ENCODE peak calls at places on chromosomes 4 and X, in four cellular contexts. P is AG10803, R is HL-60, T is choroid plexus epithelial cell. W is an unnamed sample.
A peak's percentile ranks its signal among the peaks of the same experiment; 100 is the strongest.

GRCh38 chr4:128006592-128006991 is 41.4 kb downstream of the ABHD18 start:
- DNase-seq in P (no peak), R (no peak), T (peak; percentile 59), W (no peak)

GRCh38 chr4:173930329-173930967 is 353.0 kb downstream of the FBXO8 start:
- DNase-seq in P (no peak), R (no peak), T (no peak), W (no peak)

GRCh38 chr4:54764501-54764900 is 106.7 kb downstream of the KIT start:
- DNase-seq in P (no peak), R (no peak), T (no peak), W (no peak)

GRCh38 chr4:19728773-19729172 is 522.9 kb upstream of the SLIT2 start:
- DNase-seq in P (no peak), R (no peak), T (peak; percentile 80), W (no peak)

GRCh38 chr4:122666527-122667245 is 45.8 kb upstream of the IL21 start:
- DNase-seq in P (peak; percentile 96), R (no peak), T (peak; percentile 94), W (no peak)

GRCh38 chr4:177339794-177340374 is 30.2 kb downstream of the NEIL3 start:
- DNase-seq in P (peak; percentile 58), R (no peak), T (peak; percentile 65), W (no peak)

GRCh38 chr4:180538384-180539052 is 1704.7 kb upstream of the TENM3 start:
- DNase-seq in P (no peak), R (no peak), T (no peak), W (no peak)

GRCh38 chrX:7068939-7069367 is 78.6 kb upstream of the STS start:
- DNase-seq in P (no peak), R (no peak), T (peak; percentile 57), W (no peak)

GRCh38 chr4:11529625-11530201 is 101.0 kb upstream of the HS3ST1 start:
- DNase-seq in P (no peak), R (no peak), T (peak; percentile 77), W (no peak)

GRCh38 chr4:26204911-26205368 is 115.9 kb upstream of the RBPJ start:
- DNase-seq in P (no peak), R (no peak), T (no peak), W (no peak)

GRCh38 chr4:116839826-116840225 is 245.6 kb downstream of the TRAM1L1 start:
- DNase-seq in P (no peak), R (no peak), T (no peak), W (no peak)

GRCh38 chrX:153746359-153746758 is 17.7 kb upstream of the PLXNB3 start:
- DNase-seq in P (no peak), R (no peak), T (no peak), W (no peak)

GRCh38 chrX:153739754-153740486 is 15.3 kb downstream of the ABCD1 start:
- DNase-seq in P (no peak), R (no peak), T (no peak), W (no peak)

GRCh38 chrX:153741446-153741845 is 16.8 kb downstream of the ABCD1 start:
- DNase-seq in P (no peak), R (no peak), T (no peak), W (no peak)

GRCh38 chrX:153740631-153741222 is 16.1 kb downstream of the ABCD1 start:
- DNase-seq in P (no peak), R (no peak), T (no peak), W (no peak)

DNA sequence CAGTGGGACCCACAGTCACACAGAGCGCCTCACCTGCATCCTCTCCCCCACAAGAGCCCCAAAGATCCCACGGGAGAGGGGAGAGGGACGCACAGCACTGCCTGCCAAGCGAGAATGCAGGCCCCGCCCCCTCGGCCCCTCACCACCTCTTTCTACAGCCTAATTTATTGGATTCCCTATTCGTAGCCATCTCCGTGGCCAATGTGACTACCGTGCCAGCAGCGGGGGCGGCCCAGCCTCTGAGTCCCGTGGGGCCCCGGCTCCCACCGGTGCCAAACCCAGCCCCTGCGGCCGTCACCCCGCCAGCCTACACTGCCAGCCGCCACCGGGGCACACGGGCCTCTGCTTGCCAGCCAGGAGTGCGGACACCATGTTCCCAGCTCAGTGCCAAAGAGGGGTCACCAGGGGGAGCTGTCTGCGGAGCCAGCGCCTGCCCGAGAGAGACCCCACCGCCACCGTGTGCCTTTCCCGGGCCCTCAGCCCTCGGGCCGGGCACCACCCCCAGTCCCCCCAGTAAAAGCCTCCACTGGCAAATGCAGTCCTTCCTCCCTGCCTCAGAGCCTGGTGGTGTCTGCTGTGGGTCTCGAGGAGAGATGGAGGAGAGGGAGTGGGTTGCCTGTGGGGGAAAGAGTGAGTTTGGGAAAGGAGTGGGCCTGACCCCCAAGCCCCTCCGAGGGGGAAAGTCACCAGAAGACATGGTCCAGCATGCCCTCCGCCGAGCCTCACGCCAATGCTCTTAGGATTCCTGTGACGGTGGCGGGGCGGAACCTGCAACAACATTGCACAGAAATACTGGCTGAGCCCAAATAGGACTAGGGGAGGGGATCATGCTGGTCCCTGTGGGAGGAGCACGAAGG is 19.6 kb upstream of the PLXNB3 start:
- DNase-seq in P (no peak), R (no peak), T (no peak), W (no peak)
- H3K4me3 ChIP-seq in P (no peak overlapping the region), R (no peak overlapping the region), T (no peak overlapping the region), W (no peak overlapping the region)

GRCh38 chr4:37442062-37442323 is 197.4 kb downstream of the NWD2 start:
- DNase-seq in P (no peak), R (no peak), T (no peak), W (no peak)
- H3K4me3 ChIP-seq in P (no peak overlapping the region), R (no peak overlapping the region), T (no peak overlapping the region), W (no peak overlapping the region)

DNA sequence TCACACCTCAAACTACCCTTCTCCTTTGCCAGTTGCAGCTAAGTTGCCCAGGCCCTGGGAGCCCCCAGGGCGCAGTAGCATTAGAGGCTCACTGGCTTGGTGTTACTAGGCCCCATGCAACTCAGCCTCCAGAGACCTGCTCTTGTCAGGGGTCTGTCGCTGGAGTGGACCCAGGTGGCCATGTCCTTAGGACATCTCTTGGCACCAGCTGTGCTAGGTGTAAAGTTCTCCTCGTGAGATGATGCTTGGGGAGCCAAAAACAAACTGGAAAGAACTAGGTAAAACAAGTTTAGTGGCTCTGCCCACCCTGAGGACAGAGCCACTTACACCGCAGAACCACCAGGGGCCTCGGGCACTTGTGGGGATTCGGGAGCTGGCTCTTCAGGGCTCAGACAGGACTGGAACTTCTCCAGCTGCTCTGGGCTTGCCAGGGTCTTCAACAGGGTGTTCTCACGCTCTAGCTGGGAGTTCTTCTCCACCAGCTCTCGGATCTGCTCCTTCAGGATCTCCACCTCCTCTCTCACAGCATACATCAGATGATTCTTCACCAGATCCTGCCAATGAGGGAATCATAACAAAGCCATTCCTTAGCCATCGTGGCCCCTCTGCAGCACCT is 61.3 kb downstream of the TSC22D3 start:
- DNase-seq in P (peak; percentile 8), R (no peak), T (peak; percentile 57), W (no peak)
- H3K4me3 ChIP-seq in P (no peak overlapping the region), R (no peak overlapping the region), T (peak overlapping the region; percentile 79), W (peak overlapping the region; percentile 70)

GRCh38 chr4:86595426-86595805 is 1.3 kb downstream of the PTPN13 start:
- DNase-seq in P (no peak), R (no peak), T (no peak), W (no peak)
- H3K4me3 ChIP-seq in P (peak overlapping the region; percentile 95), R (no peak overlapping the region), T (peak overlapping the region; percentile 81), W (no peak overlapping the region)